ENCODE peak calls at places on chromosomes 3 and 15, in ten cellular contexts. Q, N, E, C, D, R, H, U, M and T are unnamed samples. For H3K4me1 and H4K20me1, the result is how much of the 10 kb centered on the place peaks cover.

GRCh38 chr3:10344147-10344943 is 23.4 kb upstream of the SEC13 start:
- DNase-seq in Q (no peak), N (peak), E (peak), C (no peak), D (peak), R (no peak), H (peak), U (peak), M (peak), T (peak)

GRCh38 chr15:99006904-99007495 is 592 bp downstream of the PGPEP1L start:
- DNase-seq in Q (no peak), N (no peak), E (no peak), C (no peak), D (no peak), R (no peak), H (no peak), U (no peak), M (no peak), T (no peak)

GRCh38 chr3:62318752-62319569 is 54.4 kb downstream of the FEZF2 start:
- DNase-seq in Q (peak), N (peak), E (peak), C (peak), D (peak), R (no peak), H (peak), U (no peak), M (peak), T (peak)

GRCh38 chr15:45573961-45574629 is 13.1 kb upstream of the BLOC1S6 start:
- DNase-seq in Q (no peak), N (no peak), E (no peak), C (no peak), D (peak), R (peak), H (peak), U (peak), M (peak), T (no peak)

GRCh38 chr15:39946862-39947261 is 12.9 kb downstream of the EIF2AK4 start:
- DNase-seq in Q (no peak), N (peak), E (peak), C (no peak), D (no peak), R (no peak), H (no peak), U (no peak), M (peak), T (no peak)

GRCh38 chr3:175493296-175493695 is 634.2 kb downstream of the NAALADL2 start:
- DNase-seq in Q (no peak), N (no peak), E (peak), C (no peak), D (no peak), R (no peak), H (no peak), U (no peak), M (no peak), T (no peak)

GRCh38 chr3:69791111-69791510 is 51.8 kb downstream of the MITF start:
- DNase-seq in Q (peak), N (peak), E (peak), C (peak), D (no peak), R (no peak), H (no peak), U (no peak), M (no peak), T (peak)

GRCh38 chr3:141410861-141411771 is 42.8 kb downstream of the ZBTB38 start:
- DNase-seq in Q (peak), N (peak), E (peak), C (peak), D (no peak), R (no peak), H (no peak), U (no peak), M (peak), T (no peak)

GRCh38 chr3:194979173-194979572 is 291.8 kb downstream of the XXYLT1 start:
- DNase-seq in Q (no peak), N (no peak), E (no peak), C (no peak), D (no peak), R (no peak), H (no peak), U (no peak), M (no peak), T (no peak)

GRCh38 chr3:171788546-171789351 is 21.5 kb downstream of the PLD1 start:
- DNase-seq in Q (peak), N (peak), E (peak), C (peak), D (no peak), R (no peak), H (no peak), U (no peak), M (peak), T (peak)

GRCh38 chr3:123586966-123587365 is 2.1 kb upstream of the HACD2 start:
- DNase-seq in Q (peak), N (peak), E (peak), C (peak), D (no peak), R (no peak), H (no peak), U (no peak), M (no peak), T (no peak)

GRCh38 chr3:118554148-118554819 is 480.4 kb downstream of the IGSF11 start:
- DNase-seq in Q (no peak), N (no peak), E (no peak), C (no peak), D (no peak), R (no peak), H (no peak), U (no peak), M (no peak), T (no peak)

GRCh38 chr3:24680214-24680967 is 185.7 kb upstream of the THRB start:
- DNase-seq in Q (no peak), N (peak), E (no peak), C (peak), D (peak), R (peak), H (peak), U (peak), M (peak), T (no peak)

GRCh38 chr3:90062631-90063200 is 955.3 kb downstream of the EPHA3 start:
- DNase-seq in Q (no peak), N (no peak), E (no peak), C (peak), D (no peak), R (no peak), H (no peak), U (no peak), M (no peak), T (no peak)

GRCh38 chr3:147620906-147621305 is 211.7 kb downstream of the ZIC1 start:
- DNase-seq in Q (peak), N (peak), E (no peak), C (no peak), D (no peak), R (no peak), H (no peak), U (no peak), M (no peak), T (no peak)

GRCh38 chr3:171363211-171363610 is 97.0 kb downstream of the TNIK start:
- DNase-seq in Q (no peak), N (no peak), E (no peak), C (no peak), D (no peak), R (no peak), H (no peak), U (no peak), M (no peak), T (no peak)

GRCh38 chr3:158086776-158087175 is 19.4 kb downstream of the SHOX2 start:
- DNase-seq in Q (no peak), N (no peak), E (no peak), C (no peak), D (no peak), R (no peak), H (no peak), U (no peak), M (peak), T (no peak)

GRCh38 chr3:37492977-37493471 is 318.6 kb upstream of the LRRFIP2 start:
- DNase-seq in Q (no peak), N (no peak), E (no peak), C (peak), D (peak), R (no peak), H (no peak), U (no peak), M (no peak), T (no peak)

GRCh38 chr3:194750409-194750808 is 64.7 kb downstream of the FAM43A start:
- DNase-seq in Q (no peak), N (no peak), E (no peak), C (no peak), D (no peak), R (no peak), H (peak), U (no peak), M (no peak), T (no peak)

GRCh38 chr15:30905821-30906220 is 2.1 kb downstream of the FAN1 start:
- DNase-seq in Q (no peak), N (no peak), E (peak), C (no peak), D (no peak), R (no peak), H (no peak), U (no peak), M (peak), T (no peak)

GRCh38 chr15:39580630-39581500 is at the start of gene THBS1:
- DNase-seq in Q (peak), N (peak), E (peak), C (peak), D (peak), R (no peak), H (peak), U (no peak), M (peak), T (peak)

GRCh38 chr15:62109457-62109856 is 42.7 kb downstream of the C2CD4A start:
- DNase-seq in Q (no peak), N (no peak), E (no peak), C (no peak), D (peak), R (no peak), H (no peak), U (no peak), M (no peak), T (no peak)

GRCh38 chr3:185716436-185717090 is 108.3 kb downstream of the IGF2BP2 start:
- DNase-seq in Q (no peak), N (no peak), E (no peak), C (no peak), D (no peak), R (no peak), H (no peak), U (no peak), M (no peak), T (no peak)

GRCh38 chr3:185718736-185719456 is 105.9 kb downstream of the IGF2BP2 start:
- DNase-seq in Q (no peak), N (no peak), E (no peak), C (no peak), D (no peak), R (no peak), H (no peak), U (no peak), M (no peak), T (no peak)

GRCh38 chr3:185717121-185717520 is 107.7 kb downstream of the IGF2BP2 start:
- DNase-seq in Q (peak), N (peak), E (peak), C (peak), D (no peak), R (no peak), H (no peak), U (no peak), M (no peak), T (peak)

GRCh38 chr3:185720326-185720725 is 104.5 kb downstream of the IGF2BP2 start:
- DNase-seq in Q (no peak), N (no peak), E (no peak), C (no peak), D (no peak), R (no peak), H (no peak), U (no peak), M (no peak), T (peak)

GRCh38 chr3:185717627-185718330 is 107.1 kb downstream of the IGF2BP2 start:
- DNase-seq in Q (no peak), N (peak), E (no peak), C (peak), D (no peak), R (no peak), H (no peak), U (no peak), M (no peak), T (peak)
- H3K4me1 ChIP-seq in Q (under half), N (under half), E (under half), C (half or more), D (under half), R (under half), H (under half), U (under half), M (under half), T (under half)

GRCh38 chr3:120077726-120078125 is 16.5 kb downstream of the GSK3B start:
- DNase-seq in Q (no peak), N (no peak), E (no peak), C (no peak), D (no peak), R (no peak), H (no peak), U (peak), M (no peak), T (no peak)
- H4K20me1 ChIP-seq in Q (half or more), N (under half), E (half or more), C (under half), D (half or more), R (under half), H (half or more), U (under half), M (under half), T (half or more)

GRCh38 chr3:12995389-12996180 is 77.6 kb downstream of the IQSEC1 start:
- DNase-seq in Q (no peak), N (no peak), E (no peak), C (no peak), D (no peak), R (no peak), H (no peak), U (no peak), M (no peak), T (peak)

GRCh38 chr3:12993623-12994356 is 79.4 kb downstream of the IQSEC1 start:
- DNase-seq in Q (no peak), N (no peak), E (no peak), C (no peak), D (peak), R (no peak), H (peak), U (no peak), M (peak), T (peak)

GRCh38 chr3:12994607-12995388 is 78.4 kb downstream of the IQSEC1 start:
- DNase-seq in Q (peak), N (peak), E (peak), C (peak), D (peak), R (peak), H (peak), U (peak), M (peak), T (peak)

GRCh38 chr3:12993022-12993622 is 80.1 kb downstream of the IQSEC1 start:
- DNase-seq in Q (no peak), N (peak), E (peak), C (no peak), D (peak), R (no peak), H (peak), U (no peak), M (peak), T (peak)

GRCh38 chr3:12994357-12994606 is 78.9 kb downstream of the IQSEC1 start:
- DNase-seq in Q (no peak), N (no peak), E (no peak), C (no peak), D (peak), R (no peak), H (peak), U (no peak), M (peak), T (no peak)
- H2AFZ ChIP-seq in Q (peak), N (peak), E (peak), C (peak), D (peak), R (no peak), H (no peak), U (no peak), M (peak), T (peak)

DNA sequence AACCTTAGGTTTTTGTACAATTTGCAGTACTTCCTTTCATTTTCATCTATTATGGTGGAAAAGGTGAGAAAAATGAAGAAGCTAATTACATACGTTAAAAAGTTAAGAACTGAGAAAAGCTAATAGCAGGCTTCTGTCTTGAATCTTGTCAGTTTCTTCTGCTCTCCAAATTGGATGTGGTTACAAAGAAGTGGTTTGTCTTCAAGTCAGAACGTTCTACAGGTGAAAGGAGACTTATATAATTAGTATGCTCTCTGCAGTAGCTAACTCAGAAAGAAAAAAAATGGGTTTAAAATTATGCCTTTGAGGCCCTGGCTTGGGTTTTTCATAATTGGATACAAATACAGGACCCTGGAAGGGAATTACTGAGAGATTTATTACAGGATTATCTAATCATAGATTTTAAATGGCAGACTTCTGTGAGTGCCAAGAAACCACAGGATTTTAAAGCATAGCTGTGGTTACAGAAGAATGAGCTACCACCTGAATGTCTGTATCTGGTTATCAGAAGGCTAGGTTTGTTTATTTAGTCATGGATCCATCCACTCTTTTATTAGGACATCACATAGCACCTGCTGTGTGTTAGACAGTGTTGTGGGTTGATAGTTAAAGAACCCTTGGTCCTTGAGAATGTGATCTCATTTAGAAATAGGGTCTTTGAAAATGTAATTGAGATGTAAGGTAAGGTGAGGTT is 528.1 kb upstream of the MCTP2 start:
- DNase-seq in Q (peak), N (peak), E (no peak), C (peak), D (peak), R (no peak), H (no peak), U (no peak), M (no peak), T (no peak)
- H3K4me1 ChIP-seq in Q (under half), N (under half), E (under half), C (under half), D (under half), R (under half), H (under half), U (under half), M (under half), T (under half)